ENCODE peak calls at places on chromosome 4, in five cellular contexts. K is body of pancreas, Y is K562, C is IMR-90, I is breast epithelium. F is an unnamed sample. For H3K36me3, the result is how much of the 10 kb centered on the place peaks cover.

GRCh38 chr4:53622739-53623151 is 31.5 kb upstream of the LNX1 start:
- DNase-seq in I (no peak), Y (no peak), K (no peak), C (peak), F (no peak)

GRCh38 chr4:88672987-88673386 is 24.6 kb downstream of the NAP1L5 start:
- DNase-seq in Y (peak), K (peak), C (peak), I (no peak), F (peak)

GRCh38 chr4:169115897-169116254 is 105.8 kb upstream of the CBR4 start:
- DNase-seq in C (peak), K (peak), I (no peak), Y (no peak), F (no peak)

GRCh38 chr4:161714022-161714751 is 449.6 kb downstream of the FSTL5 start:
- DNase-seq in K (no peak), C (peak), Y (no peak), I (no peak), F (no peak)

GRCh38 chr4:151692821-151693504 is 67.8 kb downstream of the GATB start:
- DNase-seq in I (no peak), C (peak), K (no peak), Y (no peak), F (no peak)

GRCh38 chr4:15186149-15186548 is 183.9 kb downstream of the CPEB2 start:
- DNase-seq in Y (no peak), C (peak), I (no peak), K (no peak), F (no peak)

GRCh38 chr4:10625130-10625529 is 59.4 kb downstream of the CLNK start:
- DNase-seq in I (no peak), C (no peak), K (peak), Y (no peak), F (no peak)

GRCh38 chr4:81353861-81354260 is 117.8 kb downstream of the RASGEF1B start:
- DNase-seq in K (no peak), C (peak), I (no peak), Y (no peak), F (no peak)

GRCh38 chr4:61532324-61532723 is 332.2 kb downstream of the ADGRL3 start:
- DNase-seq in Y (no peak), C (peak), I (no peak), K (no peak), F (no peak)

GRCh38 chr4:181528570-181529184 is 714.5 kb upstream of the TENM3 start:
- DNase-seq in K (peak), Y (peak), I (peak), C (peak), F (peak)

GRCh38 chr4:42927946-42928345 is 35.4 kb downstream of the GRXCR1 start:
- DNase-seq in I (no peak), K (no peak), Y (no peak), C (no peak), F (no peak)

GRCh38 chr4:85475631-85476233 is 782 bp downstream of the ARHGAP24 start:
- DNase-seq in K (peak), I (no peak), C (no peak), Y (no peak), F (no peak)

GRCh38 chr4:145842224-145842887 is 96.3 kb downstream of the ZNF827 start:
- DNase-seq in K (no peak), C (no peak), Y (no peak), I (no peak), F (no peak)

GRCh38 chr4:80035336-80035735 is 37.7 kb downstream of the ANTXR2 start:
- DNase-seq in K (peak), C (no peak), Y (no peak), I (no peak), F (no peak)

GRCh38 chr4:180101348-180102083 is 2141.7 kb upstream of the TENM3 start:
- DNase-seq in I (no peak), K (no peak), C (no peak), Y (no peak), F (no peak)

GRCh38 chr4:121783210-121783609 is 17.9 kb upstream of the EXOSC9 start:
- DNase-seq in Y (no peak), C (no peak), I (no peak), K (no peak), F (no peak)

GRCh38 chr4:99893991-99894981 is at the start of gene LAMTOR3:
- DNase-seq in K (peak), I (peak), C (peak), Y (peak), F (peak)
- TF ChIP-seq POLR2A in K (peak), I (no peak), C (peak), Y (peak), F (no peak)

DNA sequence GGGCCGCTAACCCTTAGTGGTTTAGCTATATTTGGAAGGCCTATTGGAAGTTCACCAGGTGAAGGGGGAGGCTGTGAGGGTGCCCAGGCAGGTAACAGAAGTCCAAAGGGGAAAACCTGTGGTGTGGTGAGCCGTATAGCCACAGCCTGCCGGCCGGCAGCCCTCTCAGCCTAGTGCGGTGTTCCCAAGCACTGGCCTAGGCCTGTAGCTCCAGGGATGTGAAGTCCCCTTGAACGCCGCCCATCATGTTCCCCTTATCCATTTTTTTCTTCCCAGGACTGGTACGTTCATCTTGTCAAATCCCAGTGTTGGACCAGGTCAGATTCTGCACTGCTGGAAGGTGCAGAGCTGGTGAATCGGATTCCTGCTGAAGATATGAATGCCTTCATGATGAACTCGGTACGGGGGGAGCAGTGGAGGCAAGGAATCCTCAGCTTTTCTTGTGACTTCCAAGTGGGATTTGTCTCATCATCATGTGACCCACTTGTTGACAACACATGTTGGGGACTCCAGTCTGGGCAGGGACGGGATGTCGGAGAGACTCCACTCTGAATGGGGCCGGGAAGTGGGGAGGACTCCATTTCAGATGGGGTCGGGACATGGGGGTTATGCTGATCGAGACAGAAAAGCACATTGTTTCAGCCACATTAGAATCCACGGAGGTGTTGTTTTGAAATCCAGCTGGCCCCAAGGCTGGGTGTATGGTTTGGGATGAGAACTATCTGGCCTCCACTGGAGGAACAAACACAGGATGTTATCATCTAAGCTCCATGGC is 39.2 kb upstream of the MSANTD1 start:
- DNase-seq in K (no peak), C (no peak), Y (no peak), I (peak), F (no peak)
- H3K36me3 ChIP-seq in K (under half), C (under half), Y (half or more), I (under half), F (under half)

DNA sequence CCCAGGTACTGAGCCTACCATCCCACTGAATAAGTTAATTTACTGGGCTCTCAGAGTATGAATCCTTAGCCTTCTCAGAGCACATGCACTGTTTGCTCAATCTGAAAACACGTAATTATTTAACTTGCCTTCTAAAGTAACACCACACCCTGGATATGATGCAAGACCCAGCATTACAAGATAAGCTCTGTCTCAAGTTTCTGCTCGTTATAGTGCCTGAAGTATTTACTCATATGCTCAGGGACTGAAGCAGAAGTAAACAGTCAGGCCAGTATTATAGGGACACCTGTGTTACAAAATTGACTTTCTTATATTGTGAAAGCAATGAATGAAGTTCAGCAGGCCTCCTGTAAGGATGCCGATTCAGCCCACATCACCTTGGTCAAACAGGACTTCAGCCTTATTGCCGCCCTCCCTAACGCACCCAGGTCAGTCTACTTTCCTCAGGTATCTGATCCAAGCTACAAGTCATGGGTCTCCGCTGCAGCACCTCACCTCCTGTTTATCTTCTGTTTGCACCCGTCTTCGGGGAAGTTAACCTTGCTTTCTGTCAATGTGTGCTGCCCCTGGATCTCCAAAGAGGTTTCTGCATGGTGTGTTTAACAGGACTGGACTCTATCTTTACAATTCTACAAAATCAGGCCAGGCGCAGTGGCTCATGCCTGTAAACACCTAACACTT is 42.9 kb upstream of the KLF3 start:
- DNase-seq in K (peak), Y (peak), I (no peak), C (peak), F (peak)
- TF ChIP-seq POLR2A in K (peak), Y (no peak), I (no peak), C (no peak), F (no peak)

DNA sequence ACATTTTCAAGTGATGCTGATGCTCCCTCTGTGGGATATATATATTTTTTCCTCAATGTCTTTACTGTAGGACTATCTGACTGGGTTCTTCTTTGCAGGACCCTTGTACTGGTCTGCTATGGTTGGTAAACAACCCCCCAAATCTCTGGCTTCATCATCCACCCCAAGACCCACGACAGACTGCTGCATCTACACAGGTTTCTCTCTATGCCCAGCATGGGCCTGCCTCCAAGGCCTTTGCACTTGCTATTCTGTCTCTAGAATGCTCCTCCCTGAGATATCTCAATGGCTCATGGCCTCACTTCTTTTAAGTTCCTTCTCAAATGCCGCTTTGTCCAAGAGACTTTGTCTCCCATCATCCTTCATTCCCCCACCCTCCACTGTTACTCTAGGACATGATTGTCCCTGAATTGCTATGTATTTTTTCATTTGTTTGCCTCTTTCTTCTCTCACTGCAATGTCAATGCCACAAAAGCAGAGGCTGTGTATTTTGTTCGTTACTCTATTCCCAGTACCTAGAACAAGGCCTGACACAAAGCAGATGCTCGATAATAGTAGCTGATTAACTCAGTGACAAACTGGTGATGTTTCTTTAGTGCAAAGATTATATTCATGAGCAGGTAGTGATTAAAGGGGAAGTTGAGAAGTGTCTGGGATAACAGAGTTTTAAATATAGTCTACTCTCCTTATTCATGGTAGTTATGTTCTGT is 6.6 kb downstream of the EVC start:
- DNase-seq in Y (no peak), I (no peak), K (no peak), C (no peak), F (no peak)
- H3K36me3 ChIP-seq in Y (under half), I (under half), K (under half), C (under half), F (under half)

GRCh38 chr4:104490770-104491395 is 3.8 kb downstream of the CXXC4 start:
- DNase-seq in K (peak), Y (peak), C (peak), I (peak), F (peak)

GRCh38 chr4:104491826-104492771 is 2.6 kb downstream of the CXXC4 start:
- DNase-seq in C (no peak), K (peak), I (no peak), Y (no peak), F (peak)

GRCh38 chr4:104490096-104490769 is 4.5 kb downstream of the CXXC4 start:
- DNase-seq in K (peak), Y (no peak), I (no peak), C (no peak), F (peak)

GRCh38 chr4:104489731-104490095 is 5.0 kb downstream of the CXXC4 start:
- DNase-seq in K (no peak), I (no peak), Y (no peak), C (no peak), F (no peak)

GRCh38 chr4:104491396-104491821 is 3.3 kb downstream of the CXXC4 start:
- DNase-seq in K (no peak), I (peak), Y (peak), C (no peak), F (peak)
- TF ChIP-seq POLR2A in K (peak), I (no peak), Y (no peak), C (no peak), F (no peak)

GRCh38 chr4:99885063-99885664 is 9.1 kb downstream of the LAMTOR3 start:
- DNase-seq in I (no peak), C (peak), K (peak), Y (peak), F (peak)

GRCh38 chr4:99876946-99877345 is 17.3 kb downstream of the LAMTOR3 start:
- DNase-seq in K (no peak), C (no peak), I (no peak), Y (no peak), F (no peak)

GRCh38 chr4:99875073-99875472 is 19.2 kb downstream of the LAMTOR3 start:
- DNase-seq in K (no peak), I (no peak), C (no peak), Y (no peak), F (no peak)

GRCh38 chr4:99878604-99879003 is 15.6 kb downstream of the LAMTOR3 start:
- DNase-seq in Y (no peak), I (no peak), C (no peak), K (no peak), F (no peak)

DNA sequence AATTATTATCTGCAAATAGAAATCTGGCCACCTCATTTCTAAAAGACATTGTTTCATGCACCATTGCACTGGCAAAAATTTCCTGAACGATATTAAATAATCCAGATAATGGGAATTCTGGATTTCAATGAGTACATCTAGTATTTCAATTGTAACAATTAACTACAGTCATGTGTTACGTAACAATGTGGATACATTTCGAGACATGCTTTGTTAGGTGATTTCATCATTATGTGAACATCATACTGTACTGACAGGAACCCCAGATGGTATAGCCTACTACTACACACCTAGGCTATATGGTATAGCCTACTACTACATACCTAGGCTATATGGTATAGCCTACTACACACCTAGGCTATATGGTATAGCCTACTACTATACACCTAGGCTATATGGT is 14.8 kb downstream of the LAMTOR3 start:
- DNase-seq in Y (no peak), K (no peak), C (no peak), I (no peak), F (no peak)
- H3K36me3 ChIP-seq in Y (under half), K (under half), C (under half), I (under half), F (under half)

GRCh38 chr4:114598191-114599121 is at the start of gene UGT8:
- DNase-seq in I (no peak), C (no peak), K (peak), Y (peak), F (peak)
- TF ChIP-seq POLR2A in I (no peak), C (no peak), K (peak), Y (peak), F (no peak)

DNA sequence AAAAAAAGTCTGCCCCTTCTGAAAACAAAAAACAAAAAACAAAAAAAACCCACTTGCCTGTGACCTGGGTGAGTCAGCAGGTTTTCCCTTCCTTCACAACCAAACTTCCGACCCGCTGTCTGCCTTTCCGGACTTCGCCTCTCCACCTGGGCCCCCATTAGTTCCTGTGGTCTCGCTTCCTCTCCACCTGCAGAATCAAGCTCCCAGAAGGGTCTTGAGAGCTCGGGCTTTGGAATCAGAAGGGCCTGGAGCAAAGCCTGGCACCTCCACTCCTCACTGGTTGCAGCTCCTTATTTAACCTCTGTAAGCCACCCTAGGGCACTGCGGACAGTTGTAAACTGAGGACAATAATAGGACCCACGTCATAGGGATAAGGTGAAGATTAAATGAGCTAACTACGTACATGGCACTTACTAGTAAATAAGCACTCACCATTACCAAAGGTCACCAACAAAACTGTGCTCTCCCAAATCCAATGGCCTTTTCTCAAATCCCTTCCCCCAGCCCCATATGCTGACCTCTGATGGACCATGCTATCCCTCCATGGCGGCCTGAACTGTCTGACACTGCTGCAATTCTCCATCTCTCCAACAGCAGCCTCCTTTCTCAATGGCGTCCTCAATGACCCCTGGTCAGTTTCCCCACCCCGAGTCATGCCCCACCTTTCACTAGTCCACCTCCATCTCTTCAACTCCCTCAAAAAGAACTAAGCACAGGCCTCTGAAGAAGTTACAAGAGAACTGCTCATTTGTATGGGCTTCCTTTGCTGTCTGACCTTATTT is 64.2 kb downstream of the IRF2 start:
- DNase-seq in I (no peak), C (no peak), K (no peak), Y (no peak), F (no peak)
- H3K36me3 ChIP-seq in I (under half), C (under half), K (under half), Y (under half), F (under half)

GRCh38 chr4:1332686-1333085 is 14.3 kb upstream of the UVSSA start:
- DNase-seq in I (no peak), Y (no peak), K (no peak), C (no peak), F (no peak)
- TF ChIP-seq POLR2A in I (no peak), Y (no peak), K (no peak), C (no peak), F (no peak)

F was measured in testis.